ENCODE peak calls at places on chromosome 13, in four cellular contexts. One of them, this sample, is unnamed.

GRCh38 chr13:67769987-67770341 is 539.8 kb upstream of the PCDH9 start:
- DNase-seq in fibroblast of lung: no peak
- DNase-seq in aorta: no peak
- DNase-seq in CD8-positive, alpha-beta T cell: no peak
- DNase-seq in this sample: no peak

GRCh38 chr13:105847532-105848295 is 687.7 kb downstream of the EFNB2 start:
- DNase-seq in aorta: no peak
- DNase-seq in fibroblast of lung: peak; percentile 89
- DNase-seq in CD8-positive, alpha-beta T cell: no peak
- DNase-seq in this sample: no peak

GRCh38 chr13:50581586-50582196 is 261.8 kb downstream of the DLEU7 start:
- DNase-seq in CD8-positive, alpha-beta T cell: no peak
- DNase-seq in fibroblast of lung: no peak
- DNase-seq in aorta: no peak
- DNase-seq in this sample: no peak

GRCh38 chr13:48457578-48458242 is 44.8 kb upstream of the LPAR6 start:
- DNase-seq in aorta: no peak
- DNase-seq in CD8-positive, alpha-beta T cell: no peak
- DNase-seq in fibroblast of lung: no peak
- DNase-seq in this sample: no peak

GRCh38 chr13:90485441-90485840 is 862.0 kb upstream of the MIR17HG start:
- DNase-seq in CD8-positive, alpha-beta T cell: no peak
- DNase-seq in aorta: no peak
- DNase-seq in fibroblast of lung: peak; percentile 92
- DNase-seq in this sample: no peak

GRCh38 chr13:109209526-109209925 is 576.9 kb downstream of the IRS2 start:
- DNase-seq in fibroblast of lung: no peak
- DNase-seq in CD8-positive, alpha-beta T cell: no peak
- DNase-seq in aorta: no peak
- DNase-seq in this sample: no peak

GRCh38 chr13:78137404-78138142 is 218.9 kb upstream of the EDNRB start:
- DNase-seq in fibroblast of lung: peak; percentile 59
- DNase-seq in CD8-positive, alpha-beta T cell: no peak
- DNase-seq in aorta: no peak
- DNase-seq in this sample: peak; percentile 41

GRCh38 chr13:30872685-30873443 is 33.2 kb upstream of the MEDAG start:
- DNase-seq in aorta: peak; percentile 87
- DNase-seq in CD8-positive, alpha-beta T cell: no peak
- DNase-seq in fibroblast of lung: peak; percentile 95
- DNase-seq in this sample: no peak

GRCh38 chr13:102680842-102681725 is 13.8 kb downstream of the METTL21C start:
- DNase-seq in CD8-positive, alpha-beta T cell: no peak
- DNase-seq in aorta: no peak
- DNase-seq in fibroblast of lung: peak; percentile 37
- DNase-seq in this sample: no peak

GRCh38 chr13:51821666-51822065 is 17.7 kb upstream of the DHRS12 start:
- DNase-seq in CD8-positive, alpha-beta T cell: no peak
- DNase-seq in aorta: no peak
- DNase-seq in fibroblast of lung: no peak
- DNase-seq in this sample: peak; percentile 89

GRCh38 chr13:50225188-50226155 is 210.2 kb downstream of the KCNRG start:
- DNase-seq in CD8-positive, alpha-beta T cell: no peak
- DNase-seq in aorta: no peak
- DNase-seq in fibroblast of lung: no peak
- DNase-seq in this sample: no peak

GRCh38 chr13:102897371-102898138 is 51.7 kb downstream of the ERCC5 start:
- DNase-seq in CD8-positive, alpha-beta T cell: no peak
- DNase-seq in fibroblast of lung: no peak
- DNase-seq in aorta: no peak
- DNase-seq in this sample: no peak

GRCh38 chr13:45879666-45880065 is 28.1 kb upstream of the SIAH3 start:
- DNase-seq in CD8-positive, alpha-beta T cell: no peak
- DNase-seq in fibroblast of lung: peak; percentile 15
- DNase-seq in aorta: no peak
- DNase-seq in this sample: no peak

GRCh38 chr13:49395416-49396277 is 48.2 kb downstream of the CAB39L start:
- DNase-seq in CD8-positive, alpha-beta T cell: no peak
- DNase-seq in fibroblast of lung: no peak
- DNase-seq in aorta: peak; percentile 63
- DNase-seq in this sample: no peak

DNA sequence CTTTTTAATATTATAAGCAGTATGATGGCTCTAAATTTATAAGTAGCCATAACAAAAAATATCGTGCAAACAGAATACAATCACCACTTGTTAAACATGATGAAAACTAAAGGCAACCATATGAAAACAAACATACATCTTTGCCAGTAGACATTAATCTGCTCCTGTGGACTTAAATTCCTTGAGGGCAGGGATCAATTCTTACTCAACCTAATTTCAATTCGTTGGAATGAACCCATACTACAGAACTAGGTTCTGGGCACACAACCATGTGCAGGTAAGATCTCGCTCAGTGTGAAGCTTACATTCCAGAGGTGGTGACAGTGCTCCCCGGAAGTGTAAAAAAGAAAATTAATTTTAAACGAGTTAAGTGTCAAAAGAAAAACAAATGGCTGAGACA is 13.4 kb downstream of the TBC1D4 start:
- DNase-seq in fibroblast of lung: no peak
- DNase-seq in aorta: no peak
- DNase-seq in CD8-positive, alpha-beta T cell: no peak
- DNase-seq in this sample: no peak
- H3K4me3 ChIP-seq in fibroblast of lung: no peak overlapping the region
- H3K4me3 ChIP-seq in aorta: no peak overlapping the region
- H3K4me3 ChIP-seq in CD8-positive, alpha-beta T cell: no peak overlapping the region
- H3K4me3 ChIP-seq in this sample: no peak overlapping the region

GRCh38 chr13:39599842-39600241 is 3.2 kb downstream of the LHFPL6 start:
- DNase-seq in CD8-positive, alpha-beta T cell: no peak
- DNase-seq in fibroblast of lung: no peak
- DNase-seq in aorta: no peak
- DNase-seq in this sample: no peak

GRCh38 chr13:39602277-39602613 is 748 bp downstream of the LHFPL6 start:
- DNase-seq in aorta: no peak
- DNase-seq in CD8-positive, alpha-beta T cell: no peak
- DNase-seq in fibroblast of lung: no peak
- DNase-seq in this sample: no peak

GRCh38 chr13:39601636-39602035 is 1.4 kb downstream of the LHFPL6 start:
- DNase-seq in fibroblast of lung: no peak
- DNase-seq in CD8-positive, alpha-beta T cell: no peak
- DNase-seq in aorta: no peak
- DNase-seq in this sample: no peak

GRCh38 chr13:39602614-39603366 is at the start of gene LHFPL6:
- DNase-seq in aorta: peak; percentile 92
- DNase-seq in CD8-positive, alpha-beta T cell: peak; percentile 30
- DNase-seq in fibroblast of lung: peak; percentile 83
- DNase-seq in this sample: no peak

DNA sequence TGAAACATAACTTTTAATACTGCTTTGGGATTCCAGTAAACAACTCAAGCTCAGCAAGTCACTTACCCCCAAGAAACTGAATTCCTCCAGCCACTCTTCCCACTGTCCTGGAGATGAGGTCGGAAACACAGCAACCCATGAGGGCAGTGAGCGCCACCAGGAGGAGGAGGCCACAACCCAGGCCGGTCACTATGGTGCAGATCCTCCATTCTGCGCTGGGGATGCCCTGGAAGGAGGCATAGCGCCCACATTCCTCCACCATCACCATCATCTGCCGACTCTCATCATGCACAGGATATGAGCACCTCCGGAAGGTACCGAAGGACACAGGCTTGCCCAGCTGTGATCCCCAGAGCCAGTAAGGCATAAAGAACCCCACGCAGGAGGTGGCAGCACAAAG is 2.2 kb downstream of the LHFPL6 start:
- DNase-seq in aorta: peak; percentile 53
- DNase-seq in fibroblast of lung: no peak
- DNase-seq in CD8-positive, alpha-beta T cell: no peak
- DNase-seq in this sample: no peak
- H3K4me3 ChIP-seq in aorta: peak overlapping the region; percentile 85
- H3K4me3 ChIP-seq in fibroblast of lung: peak overlapping the region; percentile 90
- H3K4me3 ChIP-seq in CD8-positive, alpha-beta T cell: no peak overlapping the region
- H3K4me3 ChIP-seq in this sample: no peak overlapping the region

GRCh38 chr13:23980160-23980551 is 82.9 kb upstream of the C1QTNF9B start:
- DNase-seq in fibroblast of lung: peak; percentile 90
- DNase-seq in aorta: peak; percentile 91
- DNase-seq in CD8-positive, alpha-beta T cell: peak; percentile 91
- DNase-seq in this sample: peak; percentile 46

GRCh38 chr13:23985060-23985459 is 87.8 kb upstream of the C1QTNF9B start:
- DNase-seq in aorta: no peak
- DNase-seq in fibroblast of lung: no peak
- DNase-seq in CD8-positive, alpha-beta T cell: no peak
- DNase-seq in this sample: no peak

GRCh38 chr13:23983671-23984070 is 86.4 kb upstream of the C1QTNF9B start:
- DNase-seq in fibroblast of lung: no peak
- DNase-seq in aorta: no peak
- DNase-seq in CD8-positive, alpha-beta T cell: no peak
- DNase-seq in this sample: no peak

GRCh38 chr13:23984541-23984940 is 87.2 kb upstream of the C1QTNF9B start:
- DNase-seq in fibroblast of lung: peak; percentile 56
- DNase-seq in aorta: no peak
- DNase-seq in CD8-positive, alpha-beta T cell: no peak
- DNase-seq in this sample: no peak

GRCh38 chr13:23979361-23980159 is 82.3 kb upstream of the C1QTNF9B start:
- DNase-seq in aorta: peak; percentile 92
- DNase-seq in fibroblast of lung: peak; percentile 93
- DNase-seq in CD8-positive, alpha-beta T cell: peak; percentile 40
- DNase-seq in this sample: no peak
- H3K4me3 ChIP-seq in aorta: peak overlapping the region; percentile 50
- H3K4me3 ChIP-seq in fibroblast of lung: peak overlapping the region; percentile 93
- H3K4me3 ChIP-seq in CD8-positive, alpha-beta T cell: peak overlapping the region; percentile 79
- H3K4me3 ChIP-seq in this sample: peak overlapping the region; percentile 45

GRCh38 chr13:110339263-110339662 is 32.2 kb downstream of the COL4A2 start:
- DNase-seq in fibroblast of lung: no peak
- DNase-seq in aorta: peak; percentile 35
- DNase-seq in CD8-positive, alpha-beta T cell: no peak
- DNase-seq in this sample: no peak

GRCh38 chr13:110340812-110341444 is 33.8 kb downstream of the COL4A2 start:
- DNase-seq in CD8-positive, alpha-beta T cell: peak; percentile 57
- DNase-seq in fibroblast of lung: peak; percentile 87
- DNase-seq in aorta: peak; percentile 94
- DNase-seq in this sample: no peak

GRCh38 chr13:110338441-110339101 is 31.5 kb downstream of the COL4A2 start:
- DNase-seq in fibroblast of lung: peak; percentile 91
- DNase-seq in CD8-positive, alpha-beta T cell: no peak
- DNase-seq in aorta: peak; percentile 73
- DNase-seq in this sample: no peak

GRCh38 chr13:110341445-110342247 is 34.6 kb downstream of the COL4A2 start:
- DNase-seq in CD8-positive, alpha-beta T cell: no peak
- DNase-seq in aorta: peak; percentile 71
- DNase-seq in fibroblast of lung: peak; percentile 65
- DNase-seq in this sample: no peak

GRCh38 chr13:110339975-110340550 is 33.0 kb downstream of the COL4A2 start:
- DNase-seq in CD8-positive, alpha-beta T cell: no peak
- DNase-seq in aorta: peak; percentile 39
- DNase-seq in fibroblast of lung: no peak
- DNase-seq in this sample: no peak
- H3K4me3 ChIP-seq in CD8-positive, alpha-beta T cell: no peak overlapping the region
- H3K4me3 ChIP-seq in aorta: no peak overlapping the region
- H3K4me3 ChIP-seq in fibroblast of lung: no peak overlapping the region
- H3K4me3 ChIP-seq in this sample: no peak overlapping the region

DNA sequence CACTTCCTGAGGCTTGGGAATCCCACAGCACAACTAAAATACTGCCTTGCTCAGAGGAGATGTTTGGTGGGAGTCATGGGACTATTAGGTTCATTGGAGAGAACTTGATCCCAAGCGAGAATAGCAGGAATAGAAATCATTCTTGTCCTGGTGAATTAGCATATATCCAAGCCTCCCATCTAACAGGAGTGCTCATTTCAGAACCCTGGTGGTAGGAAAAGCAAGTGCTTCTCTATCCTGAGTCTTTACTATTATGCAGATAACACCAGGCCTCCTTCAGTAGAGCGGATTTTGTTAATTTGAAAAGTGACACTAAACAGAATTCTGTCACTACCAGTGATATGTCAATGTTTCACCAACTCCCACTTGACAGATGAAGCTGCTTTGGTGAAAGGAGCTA is 199.5 kb downstream of the ATP8A2 start:
- DNase-seq in aorta: no peak
- DNase-seq in CD8-positive, alpha-beta T cell: no peak
- DNase-seq in fibroblast of lung: no peak
- DNase-seq in this sample: no peak
- H3K4me3 ChIP-seq in aorta: no peak overlapping the region
- H3K4me3 ChIP-seq in CD8-positive, alpha-beta T cell: no peak overlapping the region
- H3K4me3 ChIP-seq in fibroblast of lung: no peak overlapping the region
- H3K4me3 ChIP-seq in this sample: no peak overlapping the region

DNA sequence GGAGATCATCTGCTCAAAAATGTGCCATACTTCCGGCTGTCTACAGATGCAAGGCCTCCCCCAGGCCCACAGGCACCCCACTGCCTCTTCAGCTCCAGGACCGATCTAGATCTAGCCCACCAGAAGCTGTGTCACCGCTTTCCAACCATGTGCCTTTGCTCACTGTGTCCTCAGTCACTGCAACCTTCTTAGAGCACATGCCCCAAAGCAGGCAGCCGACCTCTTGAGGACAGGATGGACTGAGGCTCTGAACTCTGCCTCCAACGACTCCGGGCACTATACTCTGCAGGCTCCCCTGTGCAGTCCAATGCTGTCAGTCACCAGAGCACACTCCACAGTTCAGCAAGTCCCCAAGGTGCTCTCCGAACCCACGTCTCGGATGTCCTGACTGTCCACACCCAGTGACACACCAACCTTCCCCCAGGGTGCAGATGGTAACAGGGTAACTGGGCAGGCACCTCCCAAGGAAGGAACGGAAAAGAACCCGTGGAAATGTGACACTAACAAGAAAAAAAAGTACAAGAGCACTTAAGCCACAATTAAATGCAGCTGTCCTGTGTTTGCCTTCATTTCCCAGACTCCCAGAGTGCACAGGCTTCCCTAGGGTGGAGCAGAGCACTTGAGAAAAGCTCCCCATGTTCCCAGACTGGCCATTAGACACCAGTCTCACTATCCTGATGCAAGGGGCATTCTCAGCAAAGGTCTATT is 4.8 kb downstream of the STK24 start:
- DNase-seq in CD8-positive, alpha-beta T cell: no peak
- DNase-seq in aorta: no peak
- DNase-seq in fibroblast of lung: peak; percentile 44
- DNase-seq in this sample: peak; percentile 41
- H3K4me3 ChIP-seq in CD8-positive, alpha-beta T cell: no peak overlapping the region
- H3K4me3 ChIP-seq in aorta: no peak overlapping the region
- H3K4me3 ChIP-seq in fibroblast of lung: no peak overlapping the region
- H3K4me3 ChIP-seq in this sample: no peak overlapping the region

GRCh38 chr13:99990045-99990977 is 8.7 kb downstream of the ZIC2 start:
- DNase-seq in aorta: no peak
- DNase-seq in CD8-positive, alpha-beta T cell: no peak
- DNase-seq in fibroblast of lung: no peak
- DNase-seq in this sample: no peak
- H3K4me3 ChIP-seq in aorta: no peak overlapping the region
- H3K4me3 ChIP-seq in CD8-positive, alpha-beta T cell: no peak overlapping the region
- H3K4me3 ChIP-seq in fibroblast of lung: no peak overlapping the region
- H3K4me3 ChIP-seq in this sample: no peak overlapping the region

This sample was measured in Jurkat, Clone E6-1.